ENCODE peak calls at places on chromosomes 7 and 10, in ten cellular contexts. I, C, J, F, A, E, N, Q, U and R are unnamed samples.

GRCh38 chr7:135385209-135385608 is 124.7 kb downstream of the CNOT4 start:
- DNase-seq in N (peak), C (peak), F (peak), A (peak), I (no peak), J (peak), U (no peak), Q (peak), E (no peak), R (no peak)

GRCh38 chr10:80596391-80597257 is 58.9 kb downstream of the SH2D4B start:
- DNase-seq in E (peak), Q (peak), J (peak), N (no peak), A (peak), U (peak), F (no peak), C (peak), I (no peak), R (no peak)

GRCh38 chr10:1045415-1045814 is 3.5 kb downstream of the IDI1 start:
- DNase-seq in J (no peak), U (no peak), E (no peak), I (no peak), C (no peak), N (no peak), F (no peak), Q (no peak), A (no peak), R (no peak)

GRCh38 chr10:97081621-97082235 is 104.0 kb downstream of the SLIT1 start:
- DNase-seq in U (peak), N (no peak), I (no peak), J (peak), A (peak), E (no peak), Q (peak), C (peak), F (peak), R (no peak)

GRCh38 chr7:157683251-157684156 is 346.7 kb downstream of the DNAJB6 start:
- DNase-seq in N (no peak), U (no peak), Q (no peak), C (no peak), E (no peak), J (no peak), A (no peak), I (no peak), F (no peak), R (no peak)

GRCh38 chr7:135562720-135563119 is 5.0 kb downstream of the NUP205 start:
- DNase-seq in A (no peak), Q (peak), N (no peak), E (no peak), I (no peak), J (no peak), F (no peak), U (no peak), C (no peak), R (no peak)

GRCh38 chr10:122727426-122727825 is 27.8 kb upstream of the C10orf120 start:
- DNase-seq in U (no peak), C (no peak), I (no peak), A (no peak), F (no peak), E (no peak), J (no peak), Q (peak), N (no peak), R (no peak)

GRCh38 chr7:139016931-139017511 is 18.8 kb downstream of the ZC3HAV1L start:
- DNase-seq in Q (peak), C (peak), N (peak), A (peak), F (peak), E (no peak), I (no peak), J (peak), U (peak), R (peak)

GRCh38 chr7:116653204-116653603 is 18.8 kb upstream of the MET start:
- DNase-seq in N (no peak), E (peak), J (peak), C (peak), I (peak), U (no peak), A (peak), F (no peak), Q (peak), R (peak)

GRCh38 chr7:63789378-63790176 is 209.1 kb upstream of the ZNF722 start:
- DNase-seq in I (no peak), F (no peak), N (peak), A (no peak), J (no peak), E (no peak), C (no peak), U (no peak), Q (no peak), R (no peak)

GRCh38 chr10:61047788-61048560 is 104.0 kb upstream of the RHOBTB1 start:
- DNase-seq in E (no peak), U (no peak), N (no peak), Q (no peak), J (no peak), A (no peak), F (no peak), C (no peak), I (no peak), R (no peak)

DNA sequence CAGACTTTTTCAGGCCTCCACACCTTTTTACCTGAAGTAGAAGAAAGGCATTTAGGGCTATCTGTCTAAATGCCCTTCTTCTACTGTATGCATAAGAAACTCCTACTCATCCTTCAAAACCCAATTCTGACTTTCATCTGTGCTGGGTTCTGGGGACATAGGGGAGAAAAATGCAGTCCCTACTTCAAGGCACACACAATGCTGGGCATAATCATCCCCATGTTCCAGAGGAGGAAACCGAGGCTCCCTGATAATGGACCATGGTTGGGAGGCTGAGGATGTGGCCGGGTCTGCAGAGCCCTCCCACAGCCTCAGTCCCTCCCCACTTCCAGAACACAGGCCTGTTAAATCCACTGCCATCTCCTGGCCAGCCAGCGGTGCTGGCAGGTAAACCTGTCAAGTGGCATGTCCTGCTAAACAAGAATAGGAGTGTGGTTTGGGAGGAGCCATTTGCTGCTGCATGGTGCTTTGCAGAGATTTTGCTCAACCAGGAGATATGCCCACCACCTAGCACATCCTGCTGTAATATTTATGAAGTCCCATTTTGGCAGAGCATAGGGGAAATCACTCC is 32.0 kb downstream of the GRID1 start:
- DNase-seq in N (no peak), I (no peak), Q (peak), A (no peak), U (no peak), F (no peak), C (no peak), J (no peak), E (no peak), R (no peak)
- TF ChIP-seq CTCF in N (no peak), I (no peak), Q (peak), A (no peak), U (no peak), F (no peak), C (no peak), J (no peak), E (peak), R (peak)

DNA sequence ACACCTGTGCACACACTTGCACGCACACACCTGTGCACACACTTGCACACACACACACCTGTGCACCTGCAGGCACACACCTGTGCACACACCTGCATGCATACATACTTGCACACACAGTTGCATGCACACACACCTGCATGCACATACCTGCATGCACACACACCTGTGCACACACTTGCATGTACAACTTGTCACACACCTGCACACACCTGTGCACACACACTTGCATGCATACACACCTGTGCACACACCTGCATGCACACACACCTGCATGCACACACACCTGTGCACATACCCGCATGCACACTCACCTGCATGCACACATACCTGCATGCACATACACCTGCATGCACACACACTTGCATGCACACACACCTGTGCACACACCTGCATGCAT is 150.1 kb upstream of the RHEB start:
- DNase-seq in A (no peak), Q (no peak), C (no peak), F (no peak), N (no peak), J (no peak), E (no peak), I (no peak), U (no peak), R (no peak)
- H3K4me3 ChIP-seq in A (no peak), Q (no peak), C (no peak), F (no peak), N (no peak), J (no peak), E (no peak), I (no peak), U (no peak), R (no peak)

DNA sequence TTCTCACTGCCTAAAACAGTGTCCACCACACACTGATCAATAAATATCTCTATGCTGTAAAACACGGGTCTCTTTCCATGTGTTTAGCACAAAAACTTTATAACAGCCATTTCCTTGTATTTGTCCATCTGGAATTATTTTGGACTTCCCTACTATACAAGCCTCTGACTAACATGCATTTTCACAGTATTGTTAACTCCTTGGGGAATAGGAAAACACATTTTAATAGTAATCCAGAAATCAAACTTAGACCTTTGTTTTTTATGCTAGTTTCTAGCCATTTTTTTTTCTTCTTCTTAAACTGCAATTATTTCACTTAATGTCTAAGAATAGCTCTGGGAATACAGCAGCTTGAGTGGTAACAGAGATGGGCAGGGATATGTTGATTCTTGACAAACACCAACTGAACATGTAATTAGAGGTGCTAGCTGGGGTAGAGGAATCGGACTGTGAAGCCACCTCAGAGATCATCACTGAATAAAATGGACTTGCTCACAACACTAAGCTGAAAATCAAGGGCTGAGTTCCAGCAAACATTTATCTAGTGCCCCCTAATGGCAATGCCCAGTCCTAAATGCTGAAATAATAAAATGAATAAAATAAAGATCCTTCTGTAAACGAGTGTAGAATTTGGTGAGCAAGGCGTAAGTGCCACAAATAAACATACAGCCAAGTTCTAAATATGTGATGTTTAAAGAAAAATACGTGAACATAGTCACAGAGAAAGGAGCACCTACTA is 593.1 kb downstream of the SORCS1 start:
- DNase-seq in I (no peak), F (no peak), U (peak), Q (peak), J (peak), A (peak), E (no peak), N (no peak), C (peak), R (no peak)
- TF ChIP-seq CTCF in I (no peak), F (peak), U (peak), Q (peak), J (peak), A (peak), E (peak), N (peak), C (peak), R (peak)

DNA sequence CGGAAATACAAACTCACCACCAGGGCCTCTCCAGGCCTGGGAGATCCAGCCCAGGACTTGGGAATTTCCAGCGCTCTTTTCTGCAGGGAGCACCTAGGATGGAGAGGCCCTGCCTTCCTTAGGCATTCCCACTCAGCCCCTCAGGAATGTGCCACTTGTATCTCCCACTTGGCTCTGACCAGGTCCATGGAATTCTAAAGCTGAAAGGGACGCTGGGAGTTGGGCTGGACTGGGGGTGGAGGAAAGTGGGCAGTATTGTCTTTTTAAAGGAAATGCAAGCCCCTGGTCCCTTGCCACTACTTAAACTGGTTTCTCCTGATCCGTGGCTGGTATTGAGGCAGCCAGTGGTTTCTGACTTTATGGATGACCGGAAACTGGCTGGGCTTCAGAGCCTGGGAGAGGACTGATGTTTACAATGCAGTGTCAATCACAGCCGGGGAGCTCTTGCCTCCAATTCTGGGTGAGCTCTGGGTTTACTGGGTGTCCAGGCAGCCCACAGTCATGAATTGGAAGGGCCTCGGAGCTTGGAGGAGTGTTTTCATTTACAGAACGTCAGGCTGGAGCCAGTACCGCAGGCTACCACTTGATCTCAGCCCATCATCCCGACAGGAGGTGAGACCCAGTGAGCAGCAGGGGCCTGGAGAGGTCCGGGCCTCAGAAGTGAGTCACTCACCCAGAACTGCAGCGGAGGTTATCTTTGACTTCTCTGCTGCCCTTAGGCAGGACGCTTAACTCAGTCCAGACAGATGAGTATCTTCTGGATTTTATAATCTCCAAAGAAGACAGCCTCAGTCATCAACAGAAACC is 27.3 kb downstream of the AGAP3 start:
- DNase-seq in Q (peak), E (peak), F (no peak), C (peak), A (peak), N (no peak), J (peak), U (no peak), I (no peak), R (peak)
- H3K4me3 ChIP-seq in Q (no peak), E (peak), F (no peak), C (no peak), A (peak), N (no peak), J (no peak), U (no peak), I (no peak), R (peak)

GRCh38 chr10:6211341-6212265 is 8.9 kb downstream of the PFKFB3 start:
- DNase-seq in I (peak), E (no peak), N (peak), C (peak), Q (peak), U (no peak), J (peak), A (no peak), F (no peak), R (no peak)
- TF ChIP-seq CTCF in I (no peak), E (no peak), N (no peak), C (no peak), Q (no peak), U (no peak), J (no peak), A (peak), F (no peak), R (no peak)

DNA sequence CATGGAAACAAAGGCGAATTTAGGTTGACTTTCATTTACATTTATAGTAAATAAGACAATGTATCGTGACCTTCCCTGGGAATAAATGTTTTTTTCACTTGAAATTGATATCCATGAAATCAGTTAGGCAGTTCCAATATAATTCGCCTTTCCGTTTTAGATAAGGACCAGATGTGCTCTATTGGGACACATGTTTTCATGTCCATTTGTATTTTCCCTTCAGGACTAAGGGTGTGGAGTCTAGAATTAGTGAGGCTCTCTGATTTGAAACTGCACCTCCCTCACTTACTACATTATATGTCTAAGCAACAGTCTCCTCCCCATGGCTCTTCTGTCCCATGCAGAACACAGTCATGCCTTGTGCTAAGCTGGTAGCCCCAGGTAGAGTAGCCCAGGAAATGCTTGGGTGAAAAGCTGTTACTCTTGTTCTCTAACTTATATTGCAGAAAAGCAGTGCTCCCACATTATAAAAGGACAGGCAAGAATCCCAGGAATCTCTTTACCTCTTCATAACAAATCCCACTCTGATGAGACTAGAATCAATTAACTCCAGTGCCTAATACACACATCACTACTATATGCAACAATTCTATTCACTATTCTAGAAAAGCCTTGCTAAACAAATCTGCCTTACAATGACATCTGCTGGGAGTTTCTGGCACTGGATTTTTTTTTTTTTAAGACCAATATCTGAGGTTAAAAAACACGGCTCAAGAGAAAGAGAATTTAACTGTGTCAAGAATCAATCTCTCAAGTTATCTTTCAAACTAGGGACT is 293.9 kb downstream of the SNX13 start:
- DNase-seq in N (no peak), Q (peak), F (no peak), C (peak), J (peak), I (no peak), E (no peak), A (no peak), U (peak), R (no peak)
- H3K4me3 ChIP-seq in N (no peak), Q (no peak), F (no peak), C (no peak), J (no peak), I (no peak), E (no peak), A (no peak), U (no peak), R (no peak)

DNA sequence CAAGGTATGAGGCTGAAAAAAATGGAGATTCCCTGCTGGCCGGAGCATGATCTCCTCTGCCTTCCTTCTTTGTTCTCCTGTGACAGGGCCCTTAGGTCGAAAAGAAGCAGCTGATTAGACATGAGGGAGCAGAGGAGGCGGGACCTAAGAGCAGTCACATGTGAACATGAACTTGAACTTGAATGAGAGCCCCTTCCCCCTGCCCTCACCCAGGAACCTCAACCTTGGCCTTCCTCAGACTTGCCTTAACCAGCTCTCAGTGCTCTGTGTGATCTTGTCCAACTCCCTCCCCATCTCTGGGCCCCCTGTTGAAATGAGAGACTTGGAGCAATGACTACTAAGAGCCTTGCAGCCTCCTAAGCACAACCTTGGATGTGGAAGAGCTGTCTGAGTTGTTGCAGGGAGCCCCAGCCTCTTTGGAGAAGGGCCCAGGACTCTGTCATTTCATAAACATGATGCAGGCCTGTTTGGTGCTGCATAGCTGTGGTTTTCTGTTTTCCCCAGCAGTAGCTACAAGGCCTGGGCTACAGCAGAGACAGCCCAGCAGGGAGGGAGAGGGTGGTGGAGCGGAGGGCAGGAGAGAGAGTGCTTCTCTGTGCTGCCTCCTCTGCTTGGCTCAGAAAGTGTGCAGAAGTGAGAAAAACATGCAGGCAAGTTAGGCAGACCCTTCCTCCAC is 124.0 kb upstream of the ZMIZ1 start:
- DNase-seq in A (peak), I (peak), F (peak), N (peak), C (peak), Q (peak), U (no peak), E (no peak), J (peak), R (peak)
- TF ChIP-seq CTCF in A (peak), I (no peak), F (no peak), N (no peak), C (peak), Q (no peak), U (no peak), E (no peak), J (peak), R (no peak)

GRCh38 chr7:87426160-87426559 is 49.3 kb downstream of the ABCB4 start:
- DNase-seq in A (no peak), C (no peak), F (no peak), I (no peak), J (no peak), E (no peak), Q (no peak), U (no peak), N (no peak), R (no peak)
- H3K4me3 ChIP-seq in A (no peak), C (no peak), F (no peak), I (no peak), J (no peak), E (no peak), Q (no peak), U (no peak), N (no peak), R (no peak)